ENCODE peak calls at places on chromosomes 12 and 14, in five cellular contexts. R, N, Z, U and I are unnamed samples.

GRCh38 chr14:55071870-55072640 is 20.6 kb downstream of the MAPK1IP1L start:
- DNase-seq in R (peak), N (no peak), Z (peak), U (peak), I (no peak)

GRCh38 chr14:23078692-23079116 is 16.2 kb downstream of the ACIN1 start:
- DNase-seq in R (peak), N (no peak), Z (peak), U (no peak), I (no peak)

GRCh38 chr14:95510804-95511203 is 5.6 kb downstream of the SYNE3 start:
- DNase-seq in R (no peak), N (no peak), Z (no peak), U (no peak), I (no peak)

GRCh38 chr12:123094349-123095073 is 56.4 kb downstream of the PITPNM2 start:
- DNase-seq in R (peak), N (no peak), Z (peak), U (no peak), I (no peak)

GRCh38 chr14:89455412-89455811 is 38.4 kb upstream of the FOXN3 start:
- DNase-seq in R (no peak), N (no peak), Z (no peak), U (no peak), I (no peak)

GRCh38 chr14:72479471-72479931 is 414.4 kb downstream of the DPF3 start:
- DNase-seq in R (no peak), N (no peak), Z (no peak), U (no peak), I (no peak)

GRCh38 chr12:124327362-124328043 is 32.6 kb downstream of the RFLNA start:
- DNase-seq in R (peak), N (no peak), Z (no peak), U (no peak), I (no peak)

GRCh38 chr14:92121207-92121669 is 268 bp downstream of the NDUFB1 start:
- DNase-seq in R (peak), N (peak), Z (peak), U (no peak), I (no peak)

GRCh38 chr12:113781415-113782198 is 184.5 kb downstream of the RBM19 start:
- DNase-seq in R (no peak), N (no peak), Z (peak), U (no peak), I (no peak)

GRCh38 chr12:76123301-76124212 is 39.1 kb upstream of the NAP1L1 start:
- DNase-seq in R (no peak), N (no peak), Z (peak), U (no peak), I (no peak)

GRCh38 chr14:89268514-89268913 is 148.5 kb downstream of the FOXN3 start:
- DNase-seq in R (no peak), N (no peak), Z (no peak), U (no peak), I (no peak)

GRCh38 chr14:105195533-105196227 is 14.6 kb upstream of the NUDT14 start:
- DNase-seq in R (no peak), N (no peak), Z (no peak), U (no peak), I (no peak)

GRCh38 chr12:64236549-64236948 is 14.5 kb upstream of the KICS2 start:
- DNase-seq in R (no peak), N (no peak), Z (peak), U (no peak), I (no peak)

GRCh38 chr12:64580681-64581080 is 29.6 kb upstream of the RASSF3 start:
- DNase-seq in R (no peak), N (no peak), Z (no peak), U (no peak), I (no peak)